ENCODE peak calls at places on chromosomes 5 and 9, in eight cellular contexts. One of them, this sample, is unnamed.

GRCh38 chr9:137301086-137301947 is 754 bp downstream of the NRARP start:
- DNase-seq in HT1080: no peak
- DNase-seq in glutamatergic neuron: peak; percentile 74
- DNase-seq in stimulated activated CD4-positive, alpha-beta T cell treated with anti-CD3 and anti-CD28 coated beads, Interleukin-4, amount 100 ng/mL, for 48 hours: no peak
- DNase-seq in immature natural killer cell: no peak
- DNase-seq in neuronal stem cell: peak; percentile 75
- DNase-seq in choroid plexus epithelial cell: peak; percentile 66
- DNase-seq in frontal cortex: no peak
- DNase-seq in this sample: peak; percentile 86

GRCh38 chr5:120092649-120093048 is 371.5 kb upstream of the PRR16 start:
- DNase-seq in HT1080: no peak
- DNase-seq in glutamatergic neuron: no peak
- DNase-seq in stimulated activated CD4-positive, alpha-beta T cell treated with anti-CD3 and anti-CD28 coated beads, Interleukin-4, amount 100 ng/mL, for 48 hours: no peak
- DNase-seq in immature natural killer cell: peak; percentile 14
- DNase-seq in neuronal stem cell: no peak
- DNase-seq in choroid plexus epithelial cell: no peak
- DNase-seq in frontal cortex: no peak
- DNase-seq in this sample: no peak

GRCh38 chr9:117777823-117778222 is 73.6 kb downstream of the TLR4 start:
- DNase-seq in HT1080: no peak
- DNase-seq in glutamatergic neuron: no peak
- DNase-seq in stimulated activated CD4-positive, alpha-beta T cell treated with anti-CD3 and anti-CD28 coated beads, Interleukin-4, amount 100 ng/mL, for 48 hours: no peak
- DNase-seq in immature natural killer cell: no peak
- DNase-seq in neuronal stem cell: no peak
- DNase-seq in choroid plexus epithelial cell: no peak
- DNase-seq in frontal cortex: no peak
- DNase-seq in this sample: no peak

GRCh38 chr5:176535101-176535654 is 2.0 kb downstream of the RNF44 start:
- DNase-seq in HT1080: no peak
- DNase-seq in glutamatergic neuron: no peak
- DNase-seq in stimulated activated CD4-positive, alpha-beta T cell treated with anti-CD3 and anti-CD28 coated beads, Interleukin-4, amount 100 ng/mL, for 48 hours: no peak
- DNase-seq in immature natural killer cell: peak; percentile 73
- DNase-seq in neuronal stem cell: no peak
- DNase-seq in choroid plexus epithelial cell: no peak
- DNase-seq in frontal cortex: no peak
- DNase-seq in this sample: no peak

GRCh38 chr9:27400334-27400875 is 103.5 kb upstream of the EQTN start:
- DNase-seq in HT1080: no peak
- DNase-seq in glutamatergic neuron: no peak
- DNase-seq in stimulated activated CD4-positive, alpha-beta T cell treated with anti-CD3 and anti-CD28 coated beads, Interleukin-4, amount 100 ng/mL, for 48 hours: no peak
- DNase-seq in immature natural killer cell: no peak
- DNase-seq in neuronal stem cell: no peak
- DNase-seq in choroid plexus epithelial cell: no peak
- DNase-seq in frontal cortex: no peak
- DNase-seq in this sample: no peak

GRCh38 chr9:129613520-129614175 is 7.3 kb downstream of the C9orf50 start:
- DNase-seq in HT1080: no peak
- DNase-seq in glutamatergic neuron: peak; percentile 48
- DNase-seq in stimulated activated CD4-positive, alpha-beta T cell treated with anti-CD3 and anti-CD28 coated beads, Interleukin-4, amount 100 ng/mL, for 48 hours: no peak
- DNase-seq in immature natural killer cell: no peak
- DNase-seq in neuronal stem cell: no peak
- DNase-seq in choroid plexus epithelial cell: no peak
- DNase-seq in frontal cortex: peak; percentile 90
- DNase-seq in this sample: peak; percentile 75

GRCh38 chr9:84939766-84940165 is 270.2 kb downstream of the NTRK2 start:
- DNase-seq in HT1080: no peak
- DNase-seq in glutamatergic neuron: no peak
- DNase-seq in stimulated activated CD4-positive, alpha-beta T cell treated with anti-CD3 and anti-CD28 coated beads, Interleukin-4, amount 100 ng/mL, for 48 hours: no peak
- DNase-seq in immature natural killer cell: no peak
- DNase-seq in neuronal stem cell: no peak
- DNase-seq in choroid plexus epithelial cell: no peak
- DNase-seq in frontal cortex: no peak
- DNase-seq in this sample: no peak

GRCh38 chr9:95793924-95794828 is 81.3 kb upstream of the ERCC6L2 start:
- DNase-seq in HT1080: peak; percentile 81
- DNase-seq in glutamatergic neuron: no peak
- DNase-seq in stimulated activated CD4-positive, alpha-beta T cell treated with anti-CD3 and anti-CD28 coated beads, Interleukin-4, amount 100 ng/mL, for 48 hours: no peak
- DNase-seq in immature natural killer cell: no peak
- DNase-seq in neuronal stem cell: no peak
- DNase-seq in choroid plexus epithelial cell: peak; percentile 96
- DNase-seq in frontal cortex: no peak
- DNase-seq in this sample: no peak

GRCh38 chr5:109451161-109451560 is 41.4 kb upstream of the PJA2 start:
- DNase-seq in HT1080: no peak
- DNase-seq in glutamatergic neuron: no peak
- DNase-seq in stimulated activated CD4-positive, alpha-beta T cell treated with anti-CD3 and anti-CD28 coated beads, Interleukin-4, amount 100 ng/mL, for 48 hours: no peak
- DNase-seq in immature natural killer cell: no peak
- DNase-seq in neuronal stem cell: no peak
- DNase-seq in choroid plexus epithelial cell: no peak
- DNase-seq in frontal cortex: peak; percentile 29
- DNase-seq in this sample: no peak

GRCh38 chr9:86557063-86557766 is 203.0 kb upstream of the TUT7 start:
- DNase-seq in HT1080: peak; percentile 93
- DNase-seq in glutamatergic neuron: no peak
- DNase-seq in stimulated activated CD4-positive, alpha-beta T cell treated with anti-CD3 and anti-CD28 coated beads, Interleukin-4, amount 100 ng/mL, for 48 hours: no peak
- DNase-seq in immature natural killer cell: no peak
- DNase-seq in neuronal stem cell: no peak
- DNase-seq in choroid plexus epithelial cell: peak; percentile 92
- DNase-seq in frontal cortex: no peak
- DNase-seq in this sample: no peak

GRCh38 chr9:2354216-2354615 is 267.4 kb upstream of the VLDLR start:
- DNase-seq in HT1080: no peak
- DNase-seq in glutamatergic neuron: no peak
- DNase-seq in stimulated activated CD4-positive, alpha-beta T cell treated with anti-CD3 and anti-CD28 coated beads, Interleukin-4, amount 100 ng/mL, for 48 hours: no peak
- DNase-seq in immature natural killer cell: no peak
- DNase-seq in neuronal stem cell: no peak
- DNase-seq in choroid plexus epithelial cell: no peak
- DNase-seq in frontal cortex: no peak
- DNase-seq in this sample: no peak

GRCh38 chr9:113664176-113664875 is 200.8 kb downstream of the RGS3 start:
- DNase-seq in HT1080: no peak
- DNase-seq in glutamatergic neuron: no peak
- DNase-seq in stimulated activated CD4-positive, alpha-beta T cell treated with anti-CD3 and anti-CD28 coated beads, Interleukin-4, amount 100 ng/mL, for 48 hours: no peak
- DNase-seq in immature natural killer cell: no peak
- DNase-seq in neuronal stem cell: no peak
- DNase-seq in choroid plexus epithelial cell: no peak
- DNase-seq in frontal cortex: no peak
- DNase-seq in this sample: no peak

GRCh38 chr5:67752357-67752708 is 463.2 kb upstream of the PIK3R1 start:
- DNase-seq in HT1080: no peak
- DNase-seq in glutamatergic neuron: no peak
- DNase-seq in stimulated activated CD4-positive, alpha-beta T cell treated with anti-CD3 and anti-CD28 coated beads, Interleukin-4, amount 100 ng/mL, for 48 hours: no peak
- DNase-seq in immature natural killer cell: no peak
- DNase-seq in neuronal stem cell: no peak
- DNase-seq in choroid plexus epithelial cell: no peak
- DNase-seq in frontal cortex: no peak
- DNase-seq in this sample: no peak

GRCh38 chr9:88746029-88746743 is 211.2 kb downstream of the NXNL2 start:
- DNase-seq in HT1080: peak; percentile 39
- DNase-seq in glutamatergic neuron: no peak
- DNase-seq in stimulated activated CD4-positive, alpha-beta T cell treated with anti-CD3 and anti-CD28 coated beads, Interleukin-4, amount 100 ng/mL, for 48 hours: no peak
- DNase-seq in immature natural killer cell: no peak
- DNase-seq in neuronal stem cell: no peak
- DNase-seq in choroid plexus epithelial cell: peak; percentile 97
- DNase-seq in frontal cortex: no peak
- DNase-seq in this sample: no peak

GRCh38 chr5:1321576-1321975 is 23.3 kb downstream of the CLPTM1L start:
- DNase-seq in HT1080: no peak
- DNase-seq in glutamatergic neuron: no peak
- DNase-seq in stimulated activated CD4-positive, alpha-beta T cell treated with anti-CD3 and anti-CD28 coated beads, Interleukin-4, amount 100 ng/mL, for 48 hours: no peak
- DNase-seq in immature natural killer cell: no peak
- DNase-seq in neuronal stem cell: no peak
- DNase-seq in choroid plexus epithelial cell: no peak
- DNase-seq in frontal cortex: no peak
- DNase-seq in this sample: no peak

GRCh38 chr5:173634465-173634983 is 18.1 kb upstream of the BOD1 start:
- DNase-seq in HT1080: no peak
- DNase-seq in glutamatergic neuron: no peak
- DNase-seq in stimulated activated CD4-positive, alpha-beta T cell treated with anti-CD3 and anti-CD28 coated beads, Interleukin-4, amount 100 ng/mL, for 48 hours: no peak
- DNase-seq in immature natural killer cell: no peak
- DNase-seq in neuronal stem cell: no peak
- DNase-seq in choroid plexus epithelial cell: no peak
- DNase-seq in frontal cortex: no peak
- DNase-seq in this sample: no peak

GRCh38 chr9:125932012-125932411 is 184.8 kb downstream of the PBX3 start:
- DNase-seq in HT1080: peak; percentile 99
- DNase-seq in glutamatergic neuron: no peak
- DNase-seq in stimulated activated CD4-positive, alpha-beta T cell treated with anti-CD3 and anti-CD28 coated beads, Interleukin-4, amount 100 ng/mL, for 48 hours: no peak
- DNase-seq in immature natural killer cell: no peak
- DNase-seq in neuronal stem cell: no peak
- DNase-seq in choroid plexus epithelial cell: peak; percentile 96
- DNase-seq in frontal cortex: peak; percentile 3
- DNase-seq in this sample: no peak

GRCh38 chr9:87497604-87498045 is at the start of gene DAPK1:
- DNase-seq in HT1080: no peak
- DNase-seq in glutamatergic neuron: peak; percentile 88
- DNase-seq in stimulated activated CD4-positive, alpha-beta T cell treated with anti-CD3 and anti-CD28 coated beads, Interleukin-4, amount 100 ng/mL, for 48 hours: peak; percentile 19
- DNase-seq in immature natural killer cell: no peak
- DNase-seq in neuronal stem cell: peak; percentile 72
- DNase-seq in choroid plexus epithelial cell: peak; percentile 38
- DNase-seq in frontal cortex: peak; percentile 57
- DNase-seq in this sample: peak; percentile 95

GRCh38 chr5:131538177-131538593 is 96.8 kb downstream of the RAPGEF6 start:
- DNase-seq in HT1080: peak; percentile 64
- DNase-seq in glutamatergic neuron: no peak
- DNase-seq in stimulated activated CD4-positive, alpha-beta T cell treated with anti-CD3 and anti-CD28 coated beads, Interleukin-4, amount 100 ng/mL, for 48 hours: no peak
- DNase-seq in immature natural killer cell: no peak
- DNase-seq in neuronal stem cell: no peak
- DNase-seq in choroid plexus epithelial cell: peak; percentile 70
- DNase-seq in frontal cortex: no peak
- DNase-seq in this sample: no peak

GRCh38 chr5:1140188-1140817 is 28.4 kb upstream of the SLC12A7 start:
- DNase-seq in HT1080: peak; percentile 59
- DNase-seq in glutamatergic neuron: peak; percentile 76
- DNase-seq in stimulated activated CD4-positive, alpha-beta T cell treated with anti-CD3 and anti-CD28 coated beads, Interleukin-4, amount 100 ng/mL, for 48 hours: peak; percentile 75
- DNase-seq in immature natural killer cell: peak; percentile 68
- DNase-seq in neuronal stem cell: peak; percentile 27
- DNase-seq in choroid plexus epithelial cell: peak; percentile 39
- DNase-seq in frontal cortex: peak; percentile 64
- DNase-seq in this sample: peak; percentile 87

GRCh38 chr9:134619983-134620612 is 21.5 kb upstream of the COL5A1 start:
- DNase-seq in HT1080: no peak
- DNase-seq in glutamatergic neuron: no peak
- DNase-seq in stimulated activated CD4-positive, alpha-beta T cell treated with anti-CD3 and anti-CD28 coated beads, Interleukin-4, amount 100 ng/mL, for 48 hours: no peak
- DNase-seq in immature natural killer cell: no peak
- DNase-seq in neuronal stem cell: no peak
- DNase-seq in choroid plexus epithelial cell: no peak
- DNase-seq in frontal cortex: no peak
- DNase-seq in this sample: no peak

GRCh38 chr9:125998837-125999503 is 251.8 kb downstream of the PBX3 start:
- DNase-seq in HT1080: no peak
- DNase-seq in glutamatergic neuron: no peak
- DNase-seq in stimulated activated CD4-positive, alpha-beta T cell treated with anti-CD3 and anti-CD28 coated beads, Interleukin-4, amount 100 ng/mL, for 48 hours: no peak
- DNase-seq in immature natural killer cell: no peak
- DNase-seq in neuronal stem cell: no peak
- DNase-seq in choroid plexus epithelial cell: no peak
- DNase-seq in frontal cortex: no peak
- DNase-seq in this sample: peak; percentile 29

GRCh38 chr9:86563350-86563749 is 209.1 kb upstream of the TUT7 start:
- DNase-seq in HT1080: peak; percentile 60
- DNase-seq in glutamatergic neuron: no peak
- DNase-seq in stimulated activated CD4-positive, alpha-beta T cell treated with anti-CD3 and anti-CD28 coated beads, Interleukin-4, amount 100 ng/mL, for 48 hours: no peak
- DNase-seq in immature natural killer cell: no peak
- DNase-seq in neuronal stem cell: no peak
- DNase-seq in choroid plexus epithelial cell: peak; percentile 44
- DNase-seq in frontal cortex: no peak
- DNase-seq in this sample: no peak

GRCh38 chr9:116806075-116806474 is 119.0 kb downstream of the TRIM32 start:
- DNase-seq in HT1080: no peak
- DNase-seq in glutamatergic neuron: no peak
- DNase-seq in stimulated activated CD4-positive, alpha-beta T cell treated with anti-CD3 and anti-CD28 coated beads, Interleukin-4, amount 100 ng/mL, for 48 hours: no peak
- DNase-seq in immature natural killer cell: no peak
- DNase-seq in neuronal stem cell: peak; percentile 56
- DNase-seq in choroid plexus epithelial cell: peak; percentile 37
- DNase-seq in frontal cortex: no peak
- DNase-seq in this sample: no peak

GRCh38 chr5:36640949-36641348 is 34.5 kb downstream of the SLC1A3 start:
- DNase-seq in HT1080: no peak
- DNase-seq in glutamatergic neuron: no peak
- DNase-seq in stimulated activated CD4-positive, alpha-beta T cell treated with anti-CD3 and anti-CD28 coated beads, Interleukin-4, amount 100 ng/mL, for 48 hours: no peak
- DNase-seq in immature natural killer cell: no peak
- DNase-seq in neuronal stem cell: no peak
- DNase-seq in choroid plexus epithelial cell: no peak
- DNase-seq in frontal cortex: no peak
- DNase-seq in this sample: no peak

GRCh38 chr9:123725389-123725788 is 204.5 kb downstream of the DENND1A start:
- DNase-seq in HT1080: no peak
- DNase-seq in glutamatergic neuron: peak; percentile 20
- DNase-seq in stimulated activated CD4-positive, alpha-beta T cell treated with anti-CD3 and anti-CD28 coated beads, Interleukin-4, amount 100 ng/mL, for 48 hours: no peak
- DNase-seq in immature natural killer cell: no peak
- DNase-seq in neuronal stem cell: no peak
- DNase-seq in choroid plexus epithelial cell: peak; percentile 32
- DNase-seq in frontal cortex: no peak
- DNase-seq in this sample: peak; percentile 53

GRCh38 chr5:102753889-102754498 is 1.1 kb upstream of the PAM start:
- DNase-seq in HT1080: no peak
- DNase-seq in glutamatergic neuron: no peak
- DNase-seq in stimulated activated CD4-positive, alpha-beta T cell treated with anti-CD3 and anti-CD28 coated beads, Interleukin-4, amount 100 ng/mL, for 48 hours: no peak
- DNase-seq in immature natural killer cell: no peak
- DNase-seq in neuronal stem cell: no peak
- DNase-seq in choroid plexus epithelial cell: no peak
- DNase-seq in frontal cortex: peak; percentile 28
- DNase-seq in this sample: peak; percentile 43

GRCh38 chr5:139451176-139451575 is 11.4 kb downstream of the ECSCR start:
- DNase-seq in HT1080: no peak
- DNase-seq in glutamatergic neuron: no peak
- DNase-seq in stimulated activated CD4-positive, alpha-beta T cell treated with anti-CD3 and anti-CD28 coated beads, Interleukin-4, amount 100 ng/mL, for 48 hours: no peak
- DNase-seq in immature natural killer cell: no peak
- DNase-seq in neuronal stem cell: no peak
- DNase-seq in choroid plexus epithelial cell: no peak
- DNase-seq in frontal cortex: no peak
- DNase-seq in this sample: no peak

GRCh38 chr9:115672477-115673316 is 480.9 kb upstream of the PAPPA start:
- DNase-seq in HT1080: peak; percentile 97
- DNase-seq in glutamatergic neuron: no peak
- DNase-seq in stimulated activated CD4-positive, alpha-beta T cell treated with anti-CD3 and anti-CD28 coated beads, Interleukin-4, amount 100 ng/mL, for 48 hours: no peak
- DNase-seq in immature natural killer cell: no peak
- DNase-seq in neuronal stem cell: no peak
- DNase-seq in choroid plexus epithelial cell: peak; percentile 98
- DNase-seq in frontal cortex: no peak
- DNase-seq in this sample: no peak

GRCh38 chr9:77512876-77513275 is 135.2 kb downstream of the GNA14 start:
- DNase-seq in HT1080: no peak
- DNase-seq in glutamatergic neuron: no peak
- DNase-seq in stimulated activated CD4-positive, alpha-beta T cell treated with anti-CD3 and anti-CD28 coated beads, Interleukin-4, amount 100 ng/mL, for 48 hours: no peak
- DNase-seq in immature natural killer cell: no peak
- DNase-seq in neuronal stem cell: no peak
- DNase-seq in choroid plexus epithelial cell: peak; percentile 47
- DNase-seq in frontal cortex: no peak
- DNase-seq in this sample: no peak

GRCh38 chr5:139711852-139712171 is 63.7 kb downstream of the CXXC5 start:
- DNase-seq in HT1080: no peak
- DNase-seq in glutamatergic neuron: peak; percentile 56
- DNase-seq in stimulated activated CD4-positive, alpha-beta T cell treated with anti-CD3 and anti-CD28 coated beads, Interleukin-4, amount 100 ng/mL, for 48 hours: no peak
- DNase-seq in immature natural killer cell: peak; percentile 22
- DNase-seq in neuronal stem cell: no peak
- DNase-seq in choroid plexus epithelial cell: no peak
- DNase-seq in frontal cortex: no peak
- DNase-seq in this sample: peak; percentile 78

GRCh38 chr5:31225118-31225517 is 31.6 kb downstream of the CDH6 start:
- DNase-seq in HT1080: peak; percentile 17
- DNase-seq in glutamatergic neuron: no peak
- DNase-seq in stimulated activated CD4-positive, alpha-beta T cell treated with anti-CD3 and anti-CD28 coated beads, Interleukin-4, amount 100 ng/mL, for 48 hours: no peak
- DNase-seq in immature natural killer cell: no peak
- DNase-seq in neuronal stem cell: no peak
- DNase-seq in choroid plexus epithelial cell: peak; percentile 76
- DNase-seq in frontal cortex: no peak
- DNase-seq in this sample: no peak

GRCh38 chr9:104725014-104725413 is 22.5 kb upstream of the NIPSNAP3A start:
- DNase-seq in HT1080: peak; percentile 1
- DNase-seq in glutamatergic neuron: no peak
- DNase-seq in stimulated activated CD4-positive, alpha-beta T cell treated with anti-CD3 and anti-CD28 coated beads, Interleukin-4, amount 100 ng/mL, for 48 hours: no peak
- DNase-seq in immature natural killer cell: no peak
- DNase-seq in neuronal stem cell: no peak
- DNase-seq in choroid plexus epithelial cell: no peak
- DNase-seq in frontal cortex: no peak
- DNase-seq in this sample: no peak

GRCh38 chr5:172223901-172224873 is 30.2 kb downstream of the EFCAB9 start:
- DNase-seq in HT1080: no peak
- DNase-seq in glutamatergic neuron: no peak
- DNase-seq in stimulated activated CD4-positive, alpha-beta T cell treated with anti-CD3 and anti-CD28 coated beads, Interleukin-4, amount 100 ng/mL, for 48 hours: peak; percentile 69
- DNase-seq in immature natural killer cell: no peak
- DNase-seq in neuronal stem cell: no peak
- DNase-seq in choroid plexus epithelial cell: no peak
- DNase-seq in frontal cortex: no peak
- DNase-seq in this sample: no peak

This sample was measured in SK-N-SH.